ENCODE peak calls at places on chromosomes 12 and 14, in six cellular contexts. One of them, this sample, is unnamed.

GRCh38 chr14:104795781-104796681 is 483 bp upstream of the AKT1 start:
- DNase-seq in GM23338: peak
- DNase-seq in stomach: peak
- DNase-seq in suprapubic skin: no peak
- DNase-seq in HCT116: no peak
- DNase-seq in spleen: peak
- DNase-seq in this sample: no peak

GRCh38 chr14:45185110-45185814 is 49.5 kb downstream of the FANCM start:
- DNase-seq in GM23338: no peak
- DNase-seq in suprapubic skin: no peak
- DNase-seq in spleen: no peak
- DNase-seq in stomach: no peak
- DNase-seq in HCT116: no peak
- DNase-seq in this sample: no peak

GRCh38 chr12:44369967-44370366 is 506.1 kb downstream of the NELL2 start:
- DNase-seq in stomach: no peak
- DNase-seq in suprapubic skin: no peak
- DNase-seq in HCT116: no peak
- DNase-seq in GM23338: no peak
- DNase-seq in spleen: no peak
- DNase-seq in this sample: no peak

GRCh38 chr12:130838284-130838950 is 633 bp downstream of the STX2 start:
- DNase-seq in spleen: no peak
- DNase-seq in stomach: peak
- DNase-seq in suprapubic skin: peak
- DNase-seq in HCT116: no peak
- DNase-seq in GM23338: peak
- DNase-seq in this sample: no peak

GRCh38 chr14:42047421-42048045 is 440.9 kb downstream of the LRFN5 start:
- DNase-seq in GM23338: no peak
- DNase-seq in spleen: no peak
- DNase-seq in stomach: no peak
- DNase-seq in suprapubic skin: no peak
- DNase-seq in HCT116: no peak
- DNase-seq in this sample: no peak

GRCh38 chr12:127238061-127238460 is 1028.9 kb upstream of the TMEM132C start:
- DNase-seq in spleen: no peak
- DNase-seq in HCT116: no peak
- DNase-seq in suprapubic skin: no peak
- DNase-seq in stomach: no peak
- DNase-seq in GM23338: no peak
- DNase-seq in this sample: no peak

GRCh38 chr14:29215853-29216252 is 449.3 kb downstream of the FOXG1 start:
- DNase-seq in GM23338: no peak
- DNase-seq in stomach: no peak
- DNase-seq in spleen: no peak
- DNase-seq in HCT116: no peak
- DNase-seq in suprapubic skin: no peak
- DNase-seq in this sample: no peak

GRCh38 chr14:106802413-106803364 is 1276.3 kb downstream of the TMEM121 start:
- DNase-seq in spleen: no peak
- DNase-seq in GM23338: no peak
- DNase-seq in HCT116: no peak
- DNase-seq in stomach: no peak
- DNase-seq in suprapubic skin: no peak
- DNase-seq in this sample: no peak

GRCh38 chr14:35079742-35080141 is 33.7 kb downstream of the FAM177A1 start:
- DNase-seq in stomach: no peak
- DNase-seq in HCT116: no peak
- DNase-seq in suprapubic skin: no peak
- DNase-seq in GM23338: no peak
- DNase-seq in spleen: no peak
- DNase-seq in this sample: no peak

GRCh38 chr14:94317259-94317658 is 5.9 kb downstream of the SERPINA6 start:
- DNase-seq in GM23338: no peak
- DNase-seq in spleen: no peak
- DNase-seq in HCT116: no peak
- DNase-seq in stomach: no peak
- DNase-seq in suprapubic skin: peak
- DNase-seq in this sample: no peak

GRCh38 chr12:28708918-28709371 is 440.1 kb upstream of the FAR2 start:
- DNase-seq in GM23338: no peak
- DNase-seq in spleen: no peak
- DNase-seq in suprapubic skin: peak
- DNase-seq in HCT116: no peak
- DNase-seq in stomach: no peak
- DNase-seq in this sample: no peak

GRCh38 chr12:26188132-26188531 is 7.2 kb upstream of the SSPN start:
- DNase-seq in suprapubic skin: no peak
- DNase-seq in GM23338: no peak
- DNase-seq in HCT116: no peak
- DNase-seq in stomach: no peak
- DNase-seq in spleen: no peak
- DNase-seq in this sample: no peak

GRCh38 chr12:52246720-52247621 is 13.9 kb downstream of the KRT7 start:
- DNase-seq in stomach: peak
- DNase-seq in GM23338: peak
- DNase-seq in spleen: no peak
- DNase-seq in suprapubic skin: peak
- DNase-seq in HCT116: peak
- DNase-seq in this sample: no peak

GRCh38 chr12:59149995-59150642 is 229.8 kb upstream of the LRIG3 start:
- DNase-seq in HCT116: peak
- DNase-seq in stomach: no peak
- DNase-seq in suprapubic skin: no peak
- DNase-seq in GM23338: peak
- DNase-seq in spleen: no peak
- DNase-seq in this sample: peak

GRCh38 chr14:85024931-85025330 is 505.0 kb upstream of the FLRT2 start:
- DNase-seq in suprapubic skin: no peak
- DNase-seq in stomach: no peak
- DNase-seq in HCT116: no peak
- DNase-seq in spleen: no peak
- DNase-seq in GM23338: no peak
- DNase-seq in this sample: no peak

GRCh38 chr14:75141967-75142366 is 15.1 kb upstream of the NEK9 start:
- DNase-seq in GM23338: peak
- DNase-seq in suprapubic skin: no peak
- DNase-seq in stomach: no peak
- DNase-seq in HCT116: no peak
- DNase-seq in spleen: no peak
- DNase-seq in this sample: no peak

GRCh38 chr12:65631621-65632111 is 192.6 kb upstream of the HMGA2 start:
- DNase-seq in spleen: no peak
- DNase-seq in suprapubic skin: peak
- DNase-seq in GM23338: no peak
- DNase-seq in stomach: no peak
- DNase-seq in HCT116: peak
- DNase-seq in this sample: no peak

GRCh38 chr12:112525426-112525809 is 106.7 kb downstream of the PTPN11 start:
- DNase-seq in GM23338: no peak
- DNase-seq in HCT116: no peak
- DNase-seq in spleen: no peak
- DNase-seq in suprapubic skin: no peak
- DNase-seq in stomach: no peak
- DNase-seq in this sample: no peak

DNA sequence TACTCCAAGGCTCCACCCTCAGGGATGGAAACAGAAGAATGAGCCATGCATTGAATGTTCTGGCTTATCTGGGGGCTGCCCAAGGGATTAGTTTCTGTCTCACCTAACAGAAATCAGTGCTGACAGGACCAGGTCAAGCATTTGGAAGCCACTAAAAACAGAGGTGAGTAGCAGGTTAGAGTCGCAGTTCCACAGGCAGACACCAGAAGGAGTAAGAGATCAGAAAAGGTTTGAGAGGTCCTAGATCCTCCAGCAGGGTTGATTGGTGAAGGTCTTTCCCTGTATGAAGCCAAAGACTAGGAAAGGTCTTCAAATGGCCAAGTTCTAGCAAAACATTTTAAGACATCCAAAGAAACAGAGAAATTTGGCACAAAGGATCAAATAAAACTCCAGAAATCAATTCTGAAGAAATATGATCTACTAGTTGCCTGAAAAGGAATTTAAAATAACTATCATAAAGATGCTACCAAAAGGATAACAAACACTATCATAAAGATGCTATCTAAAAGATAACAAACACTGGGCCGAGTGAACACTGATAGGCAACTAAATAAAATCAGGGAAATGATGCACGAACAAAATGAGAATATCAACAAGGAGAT is 19.5 kb upstream of the TTC9 start:
- DNase-seq in GM23338: peak
- DNase-seq in suprapubic skin: no peak
- DNase-seq in HCT116: peak
- DNase-seq in spleen: no peak
- DNase-seq in stomach: peak
- DNase-seq in this sample: no peak
- TF ChIP-seq POLR2AphosphoS5 in GM23338: no peak
- TF ChIP-seq POLR2AphosphoS5 in suprapubic skin: no peak
- TF ChIP-seq POLR2AphosphoS5 in HCT116: no peak
- TF ChIP-seq POLR2AphosphoS5 in spleen: no peak
- TF ChIP-seq POLR2AphosphoS5 in stomach: peak
- TF ChIP-seq POLR2AphosphoS5 in this sample: no peak

GRCh38 chr12:109697877-109698468 is 15.7 kb upstream of the FAM222A start:
- DNase-seq in spleen: no peak
- DNase-seq in suprapubic skin: no peak
- DNase-seq in stomach: no peak
- DNase-seq in GM23338: no peak
- DNase-seq in HCT116: no peak
- DNase-seq in this sample: no peak
- TF ChIP-seq POLR2AphosphoS5 in spleen: no peak
- TF ChIP-seq POLR2AphosphoS5 in suprapubic skin: no peak
- TF ChIP-seq POLR2AphosphoS5 in stomach: no peak
- TF ChIP-seq POLR2AphosphoS5 in GM23338: no peak
- TF ChIP-seq POLR2AphosphoS5 in HCT116: no peak
- TF ChIP-seq POLR2AphosphoS5 in this sample: no peak

GRCh38 chr12:98572010-98572409 is 21.5 kb upstream of the SLC25A3 start:
- DNase-seq in spleen: no peak
- DNase-seq in suprapubic skin: no peak
- DNase-seq in GM23338: peak
- DNase-seq in HCT116: no peak
- DNase-seq in stomach: no peak
- DNase-seq in this sample: peak
- TF ChIP-seq POLR2AphosphoS5 in spleen: no peak
- TF ChIP-seq POLR2AphosphoS5 in suprapubic skin: no peak
- TF ChIP-seq POLR2AphosphoS5 in GM23338: no peak
- TF ChIP-seq POLR2AphosphoS5 in HCT116: no peak
- TF ChIP-seq POLR2AphosphoS5 in stomach: no peak
- TF ChIP-seq POLR2AphosphoS5 in this sample: no peak

DNA sequence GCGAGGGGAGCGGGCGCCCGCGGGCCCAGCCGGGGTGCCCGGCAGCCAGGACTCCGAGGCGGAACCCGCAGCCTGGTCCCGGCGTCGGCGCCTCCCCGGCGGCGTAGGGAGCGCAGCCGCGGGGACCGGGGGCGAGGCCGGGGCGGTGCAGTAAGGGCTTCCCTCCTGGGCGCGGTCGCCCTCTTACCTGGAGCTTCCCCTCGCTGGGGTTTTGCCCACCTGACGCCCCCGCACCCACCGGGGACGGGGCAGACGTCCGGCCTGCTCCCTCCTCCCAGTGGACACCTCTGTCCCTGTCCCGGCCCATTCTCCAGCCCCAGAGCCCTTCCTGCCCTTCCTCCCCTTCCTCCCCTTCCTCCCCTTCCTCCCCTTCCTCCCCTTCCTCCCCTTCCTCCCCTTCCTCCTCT is 413 bp upstream of the TUBA1C start:
- DNase-seq in stomach: peak
- DNase-seq in spleen: peak
- DNase-seq in GM23338: no peak
- DNase-seq in suprapubic skin: peak
- DNase-seq in HCT116: no peak
- DNase-seq in this sample: peak
- TF ChIP-seq POLR2AphosphoS5 in stomach: no peak
- TF ChIP-seq POLR2AphosphoS5 in spleen: no peak
- TF ChIP-seq POLR2AphosphoS5 in GM23338: peak
- TF ChIP-seq POLR2AphosphoS5 in suprapubic skin: no peak
- TF ChIP-seq POLR2AphosphoS5 in HCT116: peak
- TF ChIP-seq POLR2AphosphoS5 in this sample: no peak

GRCh38 chr12:54378791-54379400 is 5.6 kb downstream of the ZNF385A start:
- DNase-seq in stomach: peak
- DNase-seq in suprapubic skin: no peak
- DNase-seq in GM23338: peak
- DNase-seq in spleen: peak
- DNase-seq in HCT116: no peak
- DNase-seq in this sample: no peak

GRCh38 chr12:54376596-54377468 is 7.7 kb downstream of the ZNF385A start:
- DNase-seq in spleen: no peak
- DNase-seq in stomach: no peak
- DNase-seq in suprapubic skin: no peak
- DNase-seq in HCT116: no peak
- DNase-seq in GM23338: no peak
- DNase-seq in this sample: no peak

GRCh38 chr12:54377797-54378515 is 6.6 kb downstream of the ZNF385A start:
- DNase-seq in HCT116: no peak
- DNase-seq in stomach: no peak
- DNase-seq in spleen: no peak
- DNase-seq in GM23338: no peak
- DNase-seq in suprapubic skin: no peak
- DNase-seq in this sample: no peak

GRCh38 chr12:54381136-54381535 is 3.4 kb downstream of the ZNF385A start:
- DNase-seq in HCT116: no peak
- DNase-seq in stomach: no peak
- DNase-seq in spleen: no peak
- DNase-seq in suprapubic skin: no peak
- DNase-seq in GM23338: no peak
- DNase-seq in this sample: no peak

DNA sequence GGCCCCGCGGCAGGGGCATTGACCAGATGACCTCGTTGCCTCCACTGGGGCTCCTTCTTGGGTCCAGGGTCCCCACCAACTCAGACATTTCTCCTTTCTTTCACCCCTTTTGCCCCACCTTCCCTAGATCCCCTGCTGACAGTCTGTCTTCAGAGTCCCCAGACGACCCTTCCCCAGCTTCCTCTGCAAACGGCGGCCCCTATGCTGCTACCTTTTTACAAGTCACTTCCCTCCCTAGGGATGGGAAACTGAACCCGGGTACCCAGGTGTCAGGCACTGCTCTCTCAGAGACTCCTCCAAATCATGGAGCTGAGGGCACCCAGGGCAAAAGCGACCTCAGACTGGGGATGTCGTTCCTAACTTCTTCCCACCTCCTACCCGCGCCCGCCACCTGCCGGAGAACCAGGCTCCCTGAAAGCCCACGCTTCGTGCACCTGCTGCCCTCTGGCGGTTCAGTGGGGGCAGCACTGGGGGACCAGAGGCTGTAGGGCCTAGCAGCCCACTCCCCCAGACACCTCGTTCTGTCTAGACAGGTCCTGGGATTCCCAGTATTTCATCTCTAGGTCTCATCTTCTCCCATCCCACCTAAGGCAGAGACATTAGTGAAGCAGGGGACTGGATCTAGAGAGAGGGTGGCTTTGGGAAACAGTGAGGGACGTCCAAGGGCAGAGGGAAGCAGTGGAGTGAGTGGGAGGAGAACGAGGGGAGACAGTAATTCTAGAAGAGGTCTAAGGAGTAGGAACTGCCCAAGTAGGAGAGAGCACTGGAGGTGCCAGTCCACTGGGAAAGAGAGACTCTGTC is 4.9 kb downstream of the ZNF385A start:
- DNase-seq in HCT116: peak
- DNase-seq in spleen: peak
- DNase-seq in suprapubic skin: peak
- DNase-seq in GM23338: peak
- DNase-seq in stomach: peak
- DNase-seq in this sample: peak
- TF ChIP-seq POLR2AphosphoS5 in HCT116: peak
- TF ChIP-seq POLR2AphosphoS5 in spleen: peak
- TF ChIP-seq POLR2AphosphoS5 in suprapubic skin: no peak
- TF ChIP-seq POLR2AphosphoS5 in GM23338: no peak
- TF ChIP-seq POLR2AphosphoS5 in stomach: peak
- TF ChIP-seq POLR2AphosphoS5 in this sample: no peak

This sample was measured in HL-60.